ENCODE peak calls at places on chromosomes 12 and 14, in seven cellular contexts. M, X, J, T, N, W and F are unnamed samples.

GRCh38 chr12:65673291-65673690 is 151.0 kb upstream of the HMGA2 start:
- DNase-seq in M (no peak), X (no peak), J (no peak), T (no peak), N (no peak), W (no peak), F (no peak)

GRCh38 chr12:95623554-95624170 is 72.4 kb upstream of the USP44 start:
- DNase-seq in M (peak), X (peak), J (peak), T (peak), N (peak), W (no peak), F (peak)

GRCh38 chr12:122318607-122319311 is 52.5 kb upstream of the VPS33A start:
- DNase-seq in M (no peak), X (no peak), J (no peak), T (no peak), N (no peak), W (no peak), F (no peak)

GRCh38 chr12:78239566-78239965 is 408.9 kb downstream of the NAV3 start:
- DNase-seq in M (no peak), X (no peak), J (no peak), T (no peak), N (no peak), W (no peak), F (no peak)

GRCh38 chr12:117134059-117134458 is 34.8 kb upstream of the TESC start:
- DNase-seq in M (no peak), X (no peak), J (no peak), T (no peak), N (no peak), W (no peak), F (no peak)

GRCh38 chr12:57694459-57695019 is 607 bp downstream of the OS9 start:
- DNase-seq in M (peak), X (no peak), J (no peak), T (peak), N (no peak), W (no peak), F (no peak)

GRCh38 chr14:100524933-100525243 is 62.3 kb downstream of the BEGAIN start:
- DNase-seq in M (peak), X (no peak), J (peak), T (no peak), N (no peak), W (no peak), F (no peak)

GRCh38 chr14:37145395-37145794 is 27.0 kb downstream of the SLC25A21 start:
- DNase-seq in M (no peak), X (no peak), J (no peak), T (no peak), N (no peak), W (no peak), F (no peak)

GRCh38 chr12:53098354-53098981 is 1.0 kb downstream of the IGFBP6 start:
- DNase-seq in M (peak), X (peak), J (no peak), T (no peak), N (no peak), W (no peak), F (no peak)

GRCh38 chr14:29569194-29569593 is 358.5 kb downstream of the PRKD1 start:
- DNase-seq in M (no peak), X (no peak), J (no peak), T (no peak), N (no peak), W (no peak), F (no peak)

GRCh38 chr12:14961466-14962155 is at the start of gene ARHGDIB:
- DNase-seq in M (no peak), X (no peak), J (no peak), T (no peak), N (no peak), W (peak), F (peak)

GRCh38 chr12:84874125-84874824 is 38.3 kb downstream of the SLC6A15 start:
- DNase-seq in M (peak), X (peak), J (no peak), T (peak), N (peak), W (no peak), F (peak)

GRCh38 chr14:96216627-96217026 is 12.0 kb downstream of the BDKRB2 start:
- DNase-seq in M (no peak), X (no peak), J (no peak), T (no peak), N (no peak), W (no peak), F (no peak)

GRCh38 chr12:31037028-31037427 is 36.6 kb upstream of the DDX11 start:
- DNase-seq in M (no peak), X (no peak), J (no peak), T (no peak), N (no peak), W (no peak), F (no peak)

GRCh38 chr12:113987261-113988063 is 21.3 kb upstream of the RBM19 start:
- DNase-seq in M (no peak), X (no peak), J (no peak), T (no peak), N (peak), W (no peak), F (no peak)

GRCh38 chr12:34404377-34405285 is 382.3 kb downstream of the ALG10 start:
- DNase-seq in M (no peak), X (no peak), J (peak), T (peak), N (no peak), W (no peak), F (no peak)

GRCh38 chr12:15928870-15929571 is 17.9 kb downstream of the DERA start:
- DNase-seq in M (no peak), X (no peak), J (no peak), T (no peak), N (no peak), W (peak), F (peak)

GRCh38 chr14:93727917-93728650 is 60.2 kb downstream of the PRIMA1 start:
- DNase-seq in M (no peak), X (no peak), J (no peak), T (no peak), N (no peak), W (no peak), F (no peak)

GRCh38 chr14:54594531-54594930 is 27.6 kb downstream of the SAMD4A start:
- DNase-seq in M (no peak), X (no peak), J (no peak), T (no peak), N (no peak), W (no peak), F (no peak)

GRCh38 chr14:100592461-100592871 is 5.2 kb upstream of the BEGAIN start:
- DNase-seq in M (no peak), X (no peak), J (no peak), T (no peak), N (no peak), W (no peak), F (no peak)

GRCh38 chr14:77985235-77985634 is 184.9 kb upstream of the NRXN3 start:
- DNase-seq in M (no peak), X (no peak), J (no peak), T (no peak), N (no peak), W (no peak), F (no peak)

GRCh38 chr12:83197483-83197914 is 510.8 kb downstream of the TMTC2 start:
- DNase-seq in M (no peak), X (no peak), J (no peak), T (no peak), N (no peak), W (no peak), F (no peak)

GRCh38 chr14:72736348-72736747 is 157.6 kb downstream of the DPF3 start:
- DNase-seq in M (peak), X (no peak), J (no peak), T (peak), N (peak), W (no peak), F (no peak)

GRCh38 chr12:46556105-46556559 is 183.6 kb upstream of the SLC38A2 start:
- DNase-seq in M (no peak), X (peak), J (no peak), T (no peak), N (peak), W (no peak), F (no peak)

GRCh38 chr14:30808576-30808975 is 65.8 kb upstream of the COCH start:
- DNase-seq in M (no peak), X (no peak), J (no peak), T (no peak), N (no peak), W (no peak), F (no peak)

GRCh38 chr12:66636771-66637170 is 42.1 kb downstream of the GRIP1 start:
- DNase-seq in M (no peak), X (no peak), J (no peak), T (no peak), N (no peak), W (no peak), F (no peak)

GRCh38 chr12:57096099-57096572 is 7.2 kb downstream of the NAB2 start:
- DNase-seq in M (peak), X (no peak), J (no peak), T (peak), N (no peak), W (no peak), F (no peak)

GRCh38 chr12:6867407-6868210 is at the start of gene TPI1:
- DNase-seq in M (peak), X (no peak), J (peak), T (peak), N (peak), W (peak), F (peak)

GRCh38 chr14:22500525-22500924 is 88.5 kb downstream of the DAD1 start:
- DNase-seq in M (no peak), X (no peak), J (no peak), T (no peak), N (no peak), W (no peak), F (no peak)

GRCh38 chr12:3882896-3883564 is 9.8 kb upstream of the PARP11 start:
- DNase-seq in M (no peak), X (peak), J (no peak), T (no peak), N (peak), W (no peak), F (peak)

DNA sequence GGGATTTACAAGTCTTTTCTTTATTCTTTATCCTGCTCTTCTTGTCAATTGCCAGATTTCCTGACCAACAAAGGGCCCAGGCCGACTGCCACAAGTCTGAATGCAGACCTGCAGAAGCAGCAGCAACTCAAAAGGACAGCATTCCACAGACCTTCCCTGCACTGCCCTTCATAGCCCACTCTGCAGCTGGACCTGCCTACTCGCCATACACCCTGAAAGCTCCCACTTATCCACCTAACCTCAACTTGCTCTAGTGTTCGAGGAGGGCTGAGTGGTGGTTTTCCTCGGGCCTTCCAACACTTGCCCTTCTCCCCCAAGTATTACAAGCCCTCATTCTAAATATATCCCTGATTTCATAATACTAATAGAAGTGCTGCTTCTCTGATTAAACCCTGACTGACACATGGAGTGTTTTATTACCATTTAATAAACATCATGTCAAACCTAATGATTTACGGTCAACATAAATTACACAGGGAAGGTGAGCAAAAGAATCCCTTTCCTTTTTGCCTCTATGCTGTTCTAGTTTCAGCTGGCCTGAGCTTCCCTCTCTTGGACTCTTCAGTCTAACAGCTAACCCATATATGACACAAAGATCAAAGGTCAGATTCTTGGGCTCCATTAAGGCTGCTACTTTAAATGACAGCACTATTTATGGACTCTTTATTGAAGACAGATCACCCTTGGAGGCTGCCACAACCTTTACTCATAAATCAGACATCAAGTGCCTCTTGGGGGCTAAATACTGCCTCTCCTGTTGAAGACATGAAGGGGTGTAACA is 1546.9 kb upstream of the TMEM132C start:
- DNase-seq in M (no peak), X (no peak), J (no peak), T (no peak), N (no peak), W (no peak), F (no peak)
- TF ChIP-seq JUND in M (no peak), X (no peak), J (no peak), T (no peak), N (no peak), W (no peak), F (no peak)

GRCh38 chr12:123490089-123490488 is 32.1 kb downstream of the SNRNP35 start:
- DNase-seq in M (no peak), X (no peak), J (no peak), T (no peak), N (no peak), W (no peak), F (no peak)
- TF ChIP-seq JUND in M (no peak), X (no peak), J (no peak), T (no peak), N (no peak), W (no peak), F (no peak)

DNA sequence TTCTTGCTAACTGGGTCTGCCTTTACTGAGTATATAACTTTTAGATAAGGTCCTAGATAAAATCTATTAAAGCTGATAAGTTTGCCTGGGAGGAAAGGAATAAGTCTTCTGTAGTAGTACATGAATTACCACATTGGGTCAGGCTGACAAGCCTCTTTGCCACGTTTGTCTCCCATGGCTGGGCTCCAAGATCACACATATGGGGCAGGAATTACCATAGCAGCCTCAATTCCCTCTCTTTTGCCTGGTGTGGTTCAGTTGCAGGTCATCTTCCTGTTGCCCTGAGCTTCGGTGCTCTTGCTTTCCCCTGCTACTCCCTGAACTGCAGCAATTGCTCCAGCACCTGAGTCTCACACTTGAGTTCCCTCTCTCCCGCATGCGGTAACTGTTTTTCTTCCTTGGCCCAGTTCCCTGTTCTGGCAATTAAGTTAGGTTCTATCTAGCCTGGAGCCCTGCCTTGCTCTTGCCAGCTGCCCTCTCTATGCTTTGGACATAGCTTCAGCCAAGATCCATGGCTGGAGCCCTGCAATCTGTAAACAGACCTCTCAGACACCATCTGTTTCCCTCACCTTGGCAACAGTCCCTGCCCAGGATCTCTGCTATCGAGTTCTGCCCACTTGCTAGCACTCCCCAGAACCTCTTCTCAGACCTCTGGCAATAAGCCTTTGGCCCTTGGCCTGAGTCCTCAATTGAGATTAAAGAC is 5.8 kb upstream of the GLT8D2 start:
- DNase-seq in M (no peak), X (no peak), J (no peak), T (peak), N (no peak), W (no peak), F (no peak)
- TF ChIP-seq JUND in M (no peak), X (no peak), J (no peak), T (no peak), N (no peak), W (no peak), F (no peak)

DNA sequence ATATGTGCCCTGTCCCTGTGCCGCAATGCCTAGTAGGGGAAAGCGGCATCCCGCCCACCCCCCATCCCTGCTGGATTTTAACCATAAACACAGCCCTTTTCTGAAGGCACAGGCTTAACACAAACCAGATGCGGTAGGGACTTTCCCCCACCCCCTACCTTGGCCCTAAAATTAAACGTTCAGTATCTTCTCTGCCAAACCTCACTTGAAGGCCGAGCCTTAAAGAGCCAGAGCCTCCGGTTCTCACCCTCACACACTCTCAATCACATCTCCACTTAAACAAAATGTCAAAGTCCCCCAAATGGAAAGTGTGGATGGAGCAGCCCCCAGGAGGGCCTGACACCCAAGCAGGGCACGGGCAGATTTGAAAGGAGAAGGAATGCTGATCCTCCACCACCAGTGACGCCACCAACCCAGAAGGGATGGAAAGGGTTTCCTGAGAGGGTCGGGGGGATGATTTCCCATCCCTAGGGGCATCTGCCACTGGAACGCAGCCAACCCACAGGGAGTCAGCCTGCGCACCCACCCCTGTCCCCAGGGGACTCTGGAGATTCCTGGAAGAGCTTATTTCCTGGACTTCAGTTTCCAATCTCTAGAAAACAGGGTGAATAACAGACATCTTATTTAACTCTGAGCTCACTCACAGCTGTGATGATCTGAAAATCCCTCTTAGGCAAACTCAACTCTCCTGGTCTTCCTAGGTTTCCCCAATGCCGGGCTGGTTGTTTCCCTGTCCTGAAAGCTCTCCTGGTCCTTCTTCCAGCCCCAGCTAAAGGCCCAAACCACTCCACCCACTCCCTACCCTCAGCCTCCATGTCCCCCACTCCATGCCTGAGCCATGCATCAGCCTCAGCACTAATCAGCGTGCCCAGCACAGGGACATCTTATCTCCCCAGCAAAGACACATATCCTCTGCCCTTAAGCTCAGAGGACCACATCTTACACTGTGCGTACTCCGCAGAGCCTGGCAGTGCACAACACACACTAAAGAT is 26.3 kb downstream of the ACTN1 start:
- DNase-seq in M (no peak), X (no peak), J (no peak), T (peak), N (no peak), W (no peak), F (no peak)
- TF ChIP-seq JUND in M (no peak), X (no peak), J (no peak), T (peak), N (no peak), W (no peak), F (no peak)

DNA sequence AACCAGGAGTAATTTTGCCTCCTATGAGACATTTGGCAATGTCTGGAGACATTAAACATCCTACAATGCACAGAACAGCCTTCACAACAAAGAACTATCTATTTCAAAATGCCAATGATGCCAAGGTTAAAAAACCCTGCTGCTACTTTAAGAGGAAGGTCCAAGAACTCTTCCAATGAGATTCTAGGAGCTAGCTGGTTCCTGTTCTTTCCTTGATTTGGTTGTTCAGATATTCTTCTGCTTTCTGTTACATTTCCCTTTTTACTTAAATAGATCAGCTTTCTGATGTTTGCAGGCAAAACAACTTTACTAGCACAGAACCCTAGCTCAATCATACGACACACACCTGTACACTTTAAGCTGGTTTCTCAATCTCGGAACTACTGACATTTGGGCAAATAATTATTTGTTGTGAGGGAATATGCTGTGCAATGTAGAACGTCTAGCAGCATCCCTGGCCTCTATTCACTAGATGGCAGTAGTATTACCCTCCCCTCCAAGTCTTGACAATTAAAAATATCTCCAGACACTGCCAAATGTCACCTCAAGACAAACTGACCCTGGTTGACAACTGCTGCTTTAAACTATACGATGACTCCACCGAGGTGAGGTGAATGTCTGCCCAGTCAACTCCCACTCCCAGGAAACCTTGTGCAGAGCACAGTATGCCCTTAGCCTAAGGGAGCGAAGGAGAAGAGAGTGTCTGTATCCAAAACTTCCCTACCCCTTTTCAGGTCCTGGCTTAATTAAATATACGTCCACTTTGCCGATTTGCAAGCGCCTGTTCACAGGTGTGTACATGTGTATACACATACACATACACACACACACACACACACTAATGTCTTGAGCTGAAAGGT is 4.4 kb downstream of the BLTP3B start:
- DNase-seq in M (no peak), X (no peak), J (no peak), T (no peak), N (no peak), W (no peak), F (peak)
- TF ChIP-seq JUND in M (no peak), X (no peak), J (no peak), T (no peak), N (no peak), W (no peak), F (no peak)

GRCh38 chr12:119156401-119156800 is 22.3 kb upstream of the HSPB8 start:
- DNase-seq in M (peak), X (no peak), J (peak), T (peak), N (no peak), W (no peak), F (no peak)
- TF ChIP-seq JUND in M (no peak), X (no peak), J (no peak), T (no peak), N (no peak), W (no peak), F (no peak)

GRCh38 chr12:27801630-27802029 is 21.6 kb upstream of the MANSC4 start:
- DNase-seq in M (no peak), X (no peak), J (no peak), T (no peak), N (no peak), W (no peak), F (no peak)

GRCh38 chr12:27794818-27795584 is 15.0 kb upstream of the MANSC4 start:
- DNase-seq in M (no peak), X (no peak), J (no peak), T (no peak), N (no peak), W (no peak), F (no peak)

GRCh38 chr12:27800819-27801218 is 20.8 kb upstream of the MANSC4 start:
- DNase-seq in M (no peak), X (no peak), J (no peak), T (no peak), N (no peak), W (no peak), F (no peak)

GRCh38 chr12:27796093-27796492 is 16.1 kb upstream of the MANSC4 start:
- DNase-seq in M (no peak), X (no peak), J (no peak), T (no peak), N (no peak), W (no peak), F (no peak)

GRCh38 chr12:27797301-27798025 is 17.4 kb upstream of the MANSC4 start:
- DNase-seq in M (no peak), X (no peak), J (no peak), T (no peak), N (no peak), W (no peak), F (no peak)
- TF ChIP-seq JUND in M (no peak), X (no peak), J (no peak), T (no peak), N (no peak), W (no peak), F (no peak)

GRCh38 chr12:125287155-125287847 is 222.1 kb downstream of the AACS start:
- DNase-seq in M (no peak), X (no peak), J (no peak), T (no peak), N (no peak), W (peak), F (no peak)
- TF ChIP-seq JUND in M (no peak), X (no peak), J (no peak), T (no peak), N (no peak), W (no peak), F (no peak)